ENCODE peak calls at places on chromosomes 3 and 15, in four cellular contexts. Z is OCI-LY7, O is K562, G is breast epithelium. J is an unnamed sample.

GRCh38 chr15:49383266-49383665 is 39.8 kb upstream of the FGF7 start:
- DNase-seq in G (no peak), O (no peak), Z (peak; percentile 29), J (no peak)

GRCh38 chr3:196216081-196216564 is at the start of gene SLC51A:
- DNase-seq in O (no peak), G (no peak), Z (no peak), J (no peak)

GRCh38 chr15:61556037-61556648 is 327.0 kb upstream of the RORA start:
- DNase-seq in O (no peak), Z (no peak), G (no peak), J (no peak)

GRCh38 chr3:136042608-136043221 is 77.2 kb downstream of the PPP2R3A start:
- DNase-seq in G (no peak), Z (peak; percentile 52), O (peak; percentile 16), J (peak; percentile 86)

GRCh38 chr3:103295974-103296570 is 861.3 kb downstream of the ZPLD1 start:
- DNase-seq in Z (peak; percentile 15), O (no peak), G (no peak), J (peak; percentile 66)

GRCh38 chr15:93180656-93181055 is 91.6 kb upstream of the RGMA start:
- DNase-seq in Z (no peak), O (no peak), G (no peak), J (no peak)

GRCh38 chr15:36831125-36831914 is 251.9 kb downstream of the CDIN1 start:
- DNase-seq in O (no peak), Z (no peak), G (no peak), J (no peak)

GRCh38 chr15:40310001-40310959 is 2.5 kb upstream of the PLCB2 start:
- DNase-seq in O (peak; percentile 80), Z (peak; percentile 60), G (no peak), J (peak; percentile 87)

GRCh38 chr15:51758645-51759044 is 7.2 kb downstream of the TMOD2 start:
- DNase-seq in Z (no peak), G (no peak), O (peak; percentile 28), J (no peak)

GRCh38 chr3:65871305-65872141 is 167.2 kb downstream of the MAGI1 start:
- DNase-seq in Z (no peak), G (peak; percentile 40), O (no peak), J (no peak)

GRCh38 chr15:31392761-31393401 is 66.2 kb downstream of the KLF13 start:
- DNase-seq in O (no peak), G (no peak), Z (peak; percentile 33), J (no peak)

GRCh38 chr15:56342653-56343052 is 22.6 kb upstream of the TEX9 start:
- DNase-seq in G (no peak), Z (no peak), O (no peak), J (no peak)

GRCh38 chr3:183912895-183913579 is 28.4 kb upstream of the PARL start:
- DNase-seq in O (no peak), G (no peak), Z (no peak), J (no peak)

GRCh38 chr3:43378066-43378935 is 92.0 kb downstream of the SNRK start:
- DNase-seq in O (peak; percentile 73), G (no peak), Z (peak; percentile 60), J (peak; percentile 86)

GRCh38 chr3:49803464-49804140 is 541 bp downstream of the INKA1 start:
- DNase-seq in G (peak; percentile 76), Z (peak; percentile 58), O (peak; percentile 70), J (peak; percentile 75)

GRCh38 chr15:40340038-40340739 is 550 bp downstream of the CCDC9B start:
- DNase-seq in O (no peak), G (no peak), Z (no peak), J (no peak)

GRCh38 chr3:118536764-118537163 is 497.9 kb downstream of the IGSF11 start:
- DNase-seq in G (no peak), Z (no peak), O (no peak), J (no peak)

GRCh38 chr15:51876169-51876568 is 46.7 kb downstream of the TMOD3 start:
- DNase-seq in G (no peak), Z (no peak), O (no peak), J (no peak)

GRCh38 chr3:161274691-161275298 is 53.7 kb downstream of the NMD3 start:
- DNase-seq in G (no peak), Z (peak; percentile 66), O (peak; percentile 62), J (peak; percentile 86)

GRCh38 chr15:86645861-86646393 is 566.3 kb downstream of the AGBL1 start:
- DNase-seq in Z (no peak), O (no peak), G (no peak), J (no peak)

GRCh38 chr15:100330221-100330620 is 11.6 kb downstream of the ADAMTS17 start:
- DNase-seq in O (no peak), Z (peak; percentile 20), G (no peak), J (no peak)

GRCh38 chr3:158094235-158094916 is 11.8 kb downstream of the SHOX2 start:
- DNase-seq in Z (no peak), O (no peak), G (no peak), J (no peak)

GRCh38 chr15:75840659-75841058 is 2.6 kb upstream of the UBE2Q2 start:
- DNase-seq in O (no peak), G (no peak), Z (no peak), J (no peak)

GRCh38 chr3:197353001-197353866 is 54.8 kb upstream of the DLG1 start:
- DNase-seq in Z (no peak), G (no peak), O (no peak), J (no peak)

GRCh38 chr15:22903427-22903826 is 65.0 kb downstream of the NIPA2 start:
- DNase-seq in Z (peak; percentile 11), O (no peak), G (no peak), J (peak; percentile 50)

GRCh38 chr3:55439657-55440405 is 47.3 kb downstream of the WNT5A start:
- DNase-seq in Z (no peak), O (no peak), G (no peak), J (no peak)

GRCh38 chr3:188234172-188234571 is 80.2 kb downstream of the LPP start:
- DNase-seq in G (no peak), O (no peak), Z (no peak), J (no peak)

GRCh38 chr15:43954181-43954621 is 127.4 kb downstream of the WDR76 start:
- DNase-seq in G (no peak), O (no peak), Z (no peak), J (no peak)

GRCh38 chr3:187490366-187490765 is 122.2 kb downstream of the RTP4 start:
- DNase-seq in G (no peak), Z (no peak), O (no peak), J (no peak)

DNA sequence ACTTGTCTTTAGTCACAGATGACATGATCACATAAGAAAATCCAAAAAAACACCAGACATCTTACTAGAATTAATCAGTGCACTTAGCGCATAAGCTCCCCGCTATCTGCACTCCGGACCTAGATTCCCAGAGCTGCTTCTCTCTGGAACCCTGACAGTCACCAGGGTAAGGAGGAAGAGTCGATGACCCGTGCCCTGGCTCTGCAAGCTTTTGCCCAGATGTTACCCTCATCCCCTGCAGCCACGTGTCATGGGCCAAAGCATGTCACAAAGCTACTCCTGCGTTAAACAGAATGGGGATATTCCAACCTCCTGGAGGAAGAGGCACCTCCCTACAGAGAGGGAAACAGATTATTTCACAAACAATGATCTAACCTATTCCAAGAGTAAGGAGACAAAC is 97.3 kb downstream of the MINAR1 start:
- DNase-seq in O (no peak), Z (no peak), G (no peak), J (no peak)
- H3K4me1 ChIP-seq in O (no peaks in the 10 kb centered on the region), Z (no peaks in the 10 kb centered on the region), G (no peaks in the 10 kb centered on the region), J (no peaks in the 10 kb centered on the region)

DNA sequence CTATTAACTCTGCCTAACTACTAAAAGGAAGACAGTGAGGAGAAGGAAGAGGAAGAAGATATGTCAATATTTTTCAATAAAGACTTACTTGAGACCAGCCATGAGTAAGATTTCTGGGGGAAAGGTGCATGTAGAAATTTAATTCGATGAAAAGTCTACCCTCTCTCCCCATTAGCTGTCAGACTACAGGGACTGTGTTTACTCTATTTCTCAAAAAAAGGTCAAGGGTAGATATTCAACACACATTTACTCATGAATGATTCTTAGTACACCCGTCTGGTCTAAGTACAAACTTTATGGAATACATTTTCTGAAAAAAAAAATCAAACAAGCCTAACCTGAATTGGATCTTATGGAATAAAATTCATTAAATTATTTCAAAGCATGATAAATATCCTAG is 6.8 kb downstream of the TSPAN3 start:
- DNase-seq in Z (no peak), G (no peak), O (no peak), J (no peak)
- H3K4me1 ChIP-seq in Z (peaks cover 27% of the 10 kb centered on the region), G (no peaks in the 10 kb centered on the region), O (peaks cover 29% of the 10 kb centered on the region), J (peaks cover 72% of the 10 kb centered on the region)

GRCh38 chr3:4745240-4745620 is 234.0 kb upstream of the BHLHE40 start:
- DNase-seq in O (no peak), G (no peak), Z (no peak), J (no peak)
- H3K4me1 ChIP-seq in O (peaks cover 58% of the 10 kb centered on the region), G (peaks cover 14% of the 10 kb centered on the region), Z (no peaks in the 10 kb centered on the region), J (no peaks in the 10 kb centered on the region)

DNA sequence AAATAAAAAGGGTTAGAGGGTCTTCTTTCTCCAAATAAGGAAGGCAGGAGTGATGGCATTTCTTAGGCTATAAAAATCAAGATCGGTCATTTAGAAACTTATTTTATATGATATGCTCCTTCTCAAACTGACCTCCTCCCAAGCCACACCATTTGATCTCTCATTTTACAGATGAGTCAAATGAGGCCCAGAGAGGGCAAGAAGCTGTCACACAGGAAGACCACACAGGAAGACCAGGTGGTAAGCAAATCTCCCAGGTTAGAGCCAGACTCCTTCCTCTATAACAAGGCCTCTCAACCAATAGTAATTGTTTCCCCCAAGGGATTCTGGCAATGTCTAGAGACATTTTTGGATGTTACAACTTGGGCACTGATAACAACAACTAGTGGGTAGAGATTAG is 13.8 kb downstream of the TLE3 start:
- DNase-seq in G (no peak), Z (peak; percentile 67), O (no peak), J (no peak)
- H3K4me1 ChIP-seq in G (no peaks in the 10 kb centered on the region), Z (peaks cover 50% of the 10 kb centered on the region), O (peaks cover 29% of the 10 kb centered on the region), J (peaks cover 20% of the 10 kb centered on the region)

GRCh38 chr3:114108137-114108536 is 51.6 kb downstream of the QTRT2 start:
- DNase-seq in Z (no peak), G (no peak), O (no peak), J (peak; percentile 10)
- H3K4me1 ChIP-seq in Z (no peaks in the 10 kb centered on the region), G (no peaks in the 10 kb centered on the region), O (no peaks in the 10 kb centered on the region), J (peaks cover 15% of the 10 kb centered on the region)

GRCh38 chr3:130491431-130491830 is 25.5 kb upstream of the COL6A6 start:
- DNase-seq in O (no peak), G (no peak), Z (no peak), J (no peak)
- H3K4me1 ChIP-seq in O (no peaks in the 10 kb centered on the region), G (no peaks in the 10 kb centered on the region), Z (no peaks in the 10 kb centered on the region), J (no peaks in the 10 kb centered on the region)